ENCODE peak calls at places on chromosomes 4 and X, in seven cellular contexts. M is IMR-90, Q is right atrium auricular region, F is heart right ventricle, U is cardiac muscle cell, X is prostate gland, R is HepG2. C is an unnamed sample. For H3K4me1, the result is how much of the 10 kb centered on the place peaks cover.

GRCh38 chr4:125198916-125199315 is 115.8 kb upstream of the FAT4 start:
- DNase-seq in X (no peak), Q (no peak), F (no peak), M (peak), U (peak), R (no peak), C (no peak)

GRCh38 chrX:125152011-125152410 is 167.7 kb upstream of the TEX13C start:
- DNase-seq in U (no peak), M (no peak), F (no peak), X (no peak), R (no peak), Q (no peak), C (no peak)

GRCh38 chr4:66059131-66059530 is 388.8 kb upstream of the EPHA5 start:
- DNase-seq in R (no peak), M (no peak), F (no peak), U (no peak), X (no peak), Q (no peak), C (no peak)

GRCh38 chrX:121238093-121238492 is 190.7 kb downstream of the GLUD2 start:
- DNase-seq in R (no peak), X (no peak), U (no peak), Q (no peak), M (no peak), F (no peak), C (no peak)

GRCh38 chr4:176999943-177000543 is 207.3 kb upstream of the VEGFC start:
- DNase-seq in Q (no peak), X (peak), U (peak), F (no peak), R (no peak), M (no peak), C (peak)

GRCh38 chrX:153854702-153855101 is 24.4 kb upstream of the PDZD4 start:
- DNase-seq in U (no peak), R (peak), F (no peak), X (no peak), M (no peak), Q (no peak), C (no peak)

GRCh38 chr4:8176547-8177399 is 18.2 kb upstream of the ABLIM2 start:
- DNase-seq in X (no peak), R (peak), Q (peak), U (peak), F (peak), M (peak), C (peak)

GRCh38 chrX:6026484-6026883 is 202.2 kb downstream of the NLGN4X start:
- DNase-seq in Q (no peak), R (no peak), X (no peak), F (no peak), U (no peak), M (no peak), C (no peak)

GRCh38 chrX:107748490-107748889 is 27.1 kb downstream of the TSC22D3 start:
- DNase-seq in M (no peak), R (no peak), F (no peak), X (no peak), Q (no peak), U (no peak), C (no peak)
- H3K4me1 ChIP-seq in M (under half), R (under half), F (under half), X (under half), Q (under half), U (half or more), C (under half)

DNA sequence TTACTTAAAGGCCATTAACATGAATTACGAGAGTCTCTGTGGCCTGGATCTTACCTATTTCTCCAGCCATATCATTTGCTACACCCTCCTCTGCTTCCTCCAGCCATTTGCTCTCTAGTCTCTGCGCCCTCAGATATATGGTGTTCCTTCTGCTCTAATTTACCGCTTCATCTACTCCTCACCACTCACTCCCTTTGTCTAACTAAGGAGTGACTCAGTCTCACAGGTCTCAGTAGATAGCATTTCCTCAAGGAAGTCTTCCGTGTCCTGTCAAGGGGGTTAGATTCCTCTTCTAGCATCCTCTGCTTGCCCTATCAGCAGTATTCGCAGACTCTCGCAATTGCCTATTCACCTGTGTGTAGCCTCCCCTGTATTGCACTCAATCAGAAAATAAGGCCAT is 892.1 kb upstream of the INTU start:
- DNase-seq in M (no peak), U (no peak), R (no peak), Q (no peak), X (no peak), F (no peak), C (no peak)
- H3K27ac ChIP-seq in M (no peak), U (no peak), R (no peak), Q (no peak), X (no peak), F (no peak), C (no peak)

GRCh38 chr4:10023806-10024205 is 2.5 kb upstream of the SLC2A9 start:
- DNase-seq in F (no peak), M (peak), X (no peak), R (no peak), U (no peak), Q (no peak), C (no peak)

GRCh38 chr4:10025230-10025806 is 4.0 kb upstream of the SLC2A9 start:
- DNase-seq in M (no peak), Q (no peak), R (peak), U (no peak), X (no peak), F (no peak), C (no peak)

GRCh38 chr4:10024303-10024702 is 3.0 kb upstream of the SLC2A9 start:
- DNase-seq in M (no peak), F (no peak), Q (no peak), U (no peak), R (no peak), X (no peak), C (no peak)

GRCh38 chr4:10028910-10029309 is 7.6 kb upstream of the SLC2A9 start:
- DNase-seq in U (no peak), M (no peak), F (no peak), R (no peak), Q (no peak), X (no peak), C (no peak)

DNA sequence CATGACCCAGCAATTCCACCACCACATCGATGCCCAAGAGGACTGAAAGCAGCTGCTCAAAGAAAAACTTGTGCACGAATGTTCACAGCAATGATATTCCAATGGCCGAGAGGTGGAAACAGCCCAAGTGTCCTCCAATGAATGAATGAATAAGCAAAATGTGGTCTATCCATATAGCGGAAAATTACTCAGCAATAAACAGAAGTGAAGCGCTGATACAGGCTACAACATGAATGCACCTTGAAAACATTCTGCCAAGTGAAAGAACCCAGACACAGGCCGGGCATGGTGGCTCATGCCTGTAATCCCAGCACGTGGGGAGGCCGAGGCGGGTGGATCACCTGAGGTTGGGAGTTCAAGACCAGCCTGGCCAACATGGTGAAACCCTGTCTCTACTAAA is 5.2 kb upstream of the SLC2A9 start:
- DNase-seq in Q (no peak), X (no peak), M (no peak), U (no peak), R (no peak), F (no peak), C (no peak)
- H3K4me1 ChIP-seq in Q (under half), X (under half), M (under half), U (under half), R (half or more), F (half or more), C (under half)

GRCh38 chr4:82906469-82906868 is 5.9 kb downstream of the THAP9 start:
- DNase-seq in R (no peak), F (no peak), M (no peak), U (no peak), X (no peak), Q (no peak), C (no peak)

GRCh38 chr4:82900335-82901128 is at the start of gene THAP9:
- DNase-seq in R (peak), U (peak), F (peak), Q (peak), X (peak), M (peak), C (peak)

GRCh38 chr4:82905205-82905604 is 4.7 kb downstream of the THAP9 start:
- DNase-seq in X (no peak), M (peak), F (no peak), U (peak), R (no peak), Q (no peak), C (no peak)

GRCh38 chr4:82901129-82901718 is 689 bp downstream of the THAP9 start:
- DNase-seq in Q (no peak), R (no peak), F (no peak), X (no peak), U (no peak), M (no peak), C (no peak)

GRCh38 chr4:82903737-82904136 is 3.2 kb downstream of the THAP9 start:
- DNase-seq in R (no peak), U (no peak), Q (no peak), X (no peak), M (no peak), F (no peak), C (no peak)
- H3K27ac ChIP-seq in R (no peak), U (no peak), Q (no peak), X (no peak), M (no peak), F (no peak), C (no peak)

DNA sequence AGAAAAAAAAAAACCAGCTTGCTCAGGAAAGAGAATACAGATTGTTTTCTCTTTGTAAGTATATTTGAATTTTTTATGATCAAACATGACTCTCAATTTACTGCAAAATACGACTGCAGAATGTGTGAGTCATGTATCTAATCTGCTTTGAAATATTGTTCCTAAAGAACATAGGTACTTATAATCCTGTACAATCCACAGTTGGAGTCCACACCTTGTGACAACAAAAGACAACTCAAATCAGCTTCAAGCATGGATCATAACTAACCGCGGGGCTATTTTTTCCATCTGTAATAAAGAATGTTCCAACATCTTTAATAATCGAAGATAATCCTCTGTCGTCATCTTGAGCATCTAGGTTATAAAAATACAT is 77.8 kb upstream of the STIM2 start:
- DNase-seq in Q (no peak), F (no peak), R (no peak), M (no peak), U (no peak), X (no peak), C (no peak)
- H3K4me1 ChIP-seq in Q (under half), F (under half), R (under half), M (under half), U (under half), X (under half), C (under half)

DNA sequence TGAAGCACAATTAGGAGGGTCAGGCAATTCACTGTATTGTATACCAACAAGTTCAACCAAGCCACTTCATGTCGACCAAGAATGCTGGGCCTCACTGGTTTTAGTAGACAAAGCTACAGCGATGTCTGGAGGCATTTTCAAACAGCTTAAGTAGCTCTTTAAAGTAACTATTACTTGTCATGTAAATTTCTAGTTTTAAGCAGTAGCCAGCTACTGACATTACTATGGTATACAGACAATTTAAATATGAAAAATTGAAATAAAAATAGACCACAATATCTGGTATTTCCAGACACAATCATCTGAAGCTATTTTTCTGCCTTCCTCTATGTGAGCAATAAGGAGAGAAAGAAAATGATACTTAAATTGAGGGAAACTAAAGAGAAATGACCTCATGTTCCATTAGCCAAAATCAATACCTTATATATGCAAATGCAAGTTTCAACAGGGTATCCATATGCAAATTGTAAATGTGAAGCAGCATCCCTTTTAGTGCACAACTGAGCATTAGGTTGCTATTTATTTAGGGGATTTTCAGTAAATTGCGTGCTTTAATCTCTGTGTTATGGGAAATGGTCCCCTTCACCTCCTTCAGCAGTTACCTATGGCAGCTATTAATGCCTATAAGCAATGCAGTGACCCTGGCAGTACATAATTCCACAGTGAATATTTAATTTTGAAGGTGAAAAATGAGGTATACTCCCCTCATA is 119.5 kb downstream of the GPC3 start:
- DNase-seq in F (no peak), R (no peak), Q (no peak), X (no peak), U (no peak), M (no peak), C (no peak)
- H3K27ac ChIP-seq in F (no peak), R (no peak), Q (no peak), X (no peak), U (no peak), M (no peak), C (no peak)

GRCh38 chr4:41141910-41142309 is 72.4 kb downstream of the APBB2 start:
- DNase-seq in U (peak), Q (no peak), M (peak), F (no peak), R (no peak), X (no peak), C (no peak)
- H3K4me1 ChIP-seq in U (under half), Q (half or more), M (under half), F (under half), R (under half), X (under half), C (half or more)

GRCh38 chr4:148058160-148058859 is 326.4 kb downstream of the ARHGAP10 start:
- DNase-seq in Q (no peak), M (no peak), X (no peak), R (no peak), F (no peak), U (no peak), C (no peak)
- H3K27ac ChIP-seq in Q (peak), M (no peak), X (no peak), R (no peak), F (peak), U (no peak), C (no peak)

GRCh38 chr4:140834866-140835495 is 78.8 kb upstream of the TBC1D9 start:
- DNase-seq in U (no peak), M (no peak), R (no peak), X (no peak), Q (no peak), F (no peak), C (no peak)
- H3K4me1 ChIP-seq in U (under half), M (under half), R (under half), X (under half), Q (under half), F (under half), C (under half)

GRCh38 chrX:53287493-53288138 is 6.2 kb upstream of the IQSEC2 start:
- DNase-seq in F (peak), M (peak), R (no peak), X (peak), U (peak), Q (peak), C (peak)
- H3K27ac ChIP-seq in F (peak), M (peak), R (no peak), X (peak), U (peak), Q (peak), C (peak)